ENCODE peak calls at places on chromosomes 1 and 21, in four cellular contexts. W, V, R and K are unnamed samples.

GRCh38 chr21:33022828-33023573 is 2.7 kb upstream of the OLIG2 start:
- DNase-seq in W (no peak), V (no peak), R (no peak), K (no peak)

GRCh38 chr1:46184920-46185658 is 8.8 kb upstream of the P3R3URF start:
- DNase-seq in V (no peak), W (peak), R (no peak), K (no peak)

GRCh38 chr1:15066191-15066590 is 87.4 kb upstream of the TMEM51 start:
- DNase-seq in V (no peak), W (no peak), R (no peak), K (no peak)

GRCh38 chr1:38152351-38153082 is 105.9 kb upstream of the POU3F1 start:
- DNase-seq in W (no peak), R (peak), V (peak), K (peak)

GRCh38 chr1:15168479-15168878 is 14.9 kb downstream of the TMEM51 start:
- DNase-seq in W (no peak), R (peak), V (no peak), K (no peak)

GRCh38 chr1:106276856-106277255 is 779.6 kb upstream of the PRMT6 start:
- DNase-seq in R (no peak), W (no peak), V (no peak), K (no peak)

GRCh38 chr1:20141001-20141400 is 1.9 kb downstream of the PLA2G2F start:
- DNase-seq in R (no peak), W (no peak), V (no peak), K (no peak)

GRCh38 chr1:182611787-182612186 is 7.6 kb upstream of the RGS16 start:
- DNase-seq in W (peak), R (no peak), V (no peak), K (no peak)

GRCh38 chr1:227322376-227322775 is 4.1 kb upstream of the CDC42BPA start:
- DNase-seq in R (no peak), W (no peak), V (no peak), K (no peak)

GRCh38 chr21:15422761-15423160 is 307.0 kb upstream of the USP25 start:
- DNase-seq in V (no peak), R (no peak), W (no peak), K (no peak)

GRCh38 chr1:84688461-84689061 is 1.7 kb downstream of the SSX2IP start:
- DNase-seq in R (no peak), V (no peak), W (peak), K (no peak)

GRCh38 chr1:232136136-232136535 is 493.8 kb downstream of the SIPA1L2 start:
- DNase-seq in W (no peak), V (no peak), R (no peak), K (no peak)

GRCh38 chr1:219518168-219518905 is 94.6 kb downstream of the ZC3H11B start:
- DNase-seq in V (no peak), R (no peak), W (no peak), K (no peak)

GRCh38 chr1:60427701-60428100 is 354.1 kb upstream of the C1orf87 start:
- DNase-seq in R (no peak), W (no peak), V (no peak), K (no peak)

GRCh38 chr1:245551536-245551935 is 396.8 kb downstream of the KIF26B start:
- DNase-seq in W (no peak), V (no peak), R (no peak), K (no peak)

GRCh38 chr1:240816472-240816871 is 204.5 kb upstream of the GREM2 start:
- DNase-seq in V (no peak), W (no peak), R (no peak), K (no peak)

GRCh38 chr1:206430031-206430983 is 40.0 kb upstream of the IKBKE start:
- DNase-seq in V (no peak), R (peak), W (no peak), K (no peak)

GRCh38 chr1:20090641-20091040 is 20.6 kb downstream of the PLA2G5 start:
- DNase-seq in W (no peak), R (no peak), V (no peak), K (no peak)

GRCh38 chr1:8902765-8903164 is 24.3 kb upstream of the ENO1 start:
- DNase-seq in V (no peak), W (no peak), R (no peak), K (no peak)

GRCh38 chr1:172670316-172670715 is 11.4 kb downstream of the FASLG start:
- DNase-seq in R (no peak), W (no peak), V (no peak), K (no peak)

GRCh38 chr21:29504751-29505321 is 206.1 kb downstream of the BACH1 start:
- DNase-seq in V (no peak), W (no peak), R (no peak), K (no peak)

GRCh38 chr1:115649964-115650363 is 8.2 kb downstream of the VANGL1 start:
- DNase-seq in V (no peak), R (no peak), W (peak), K (peak)

GRCh38 chr21:41634211-41634694 is 126.3 kb upstream of the TMPRSS2 start:
- DNase-seq in V (no peak), W (no peak), R (no peak), K (no peak)
- TF ChIP-seq FOXM1 in V (no peak), W (no peak), R (no peak), K (no peak)

DNA sequence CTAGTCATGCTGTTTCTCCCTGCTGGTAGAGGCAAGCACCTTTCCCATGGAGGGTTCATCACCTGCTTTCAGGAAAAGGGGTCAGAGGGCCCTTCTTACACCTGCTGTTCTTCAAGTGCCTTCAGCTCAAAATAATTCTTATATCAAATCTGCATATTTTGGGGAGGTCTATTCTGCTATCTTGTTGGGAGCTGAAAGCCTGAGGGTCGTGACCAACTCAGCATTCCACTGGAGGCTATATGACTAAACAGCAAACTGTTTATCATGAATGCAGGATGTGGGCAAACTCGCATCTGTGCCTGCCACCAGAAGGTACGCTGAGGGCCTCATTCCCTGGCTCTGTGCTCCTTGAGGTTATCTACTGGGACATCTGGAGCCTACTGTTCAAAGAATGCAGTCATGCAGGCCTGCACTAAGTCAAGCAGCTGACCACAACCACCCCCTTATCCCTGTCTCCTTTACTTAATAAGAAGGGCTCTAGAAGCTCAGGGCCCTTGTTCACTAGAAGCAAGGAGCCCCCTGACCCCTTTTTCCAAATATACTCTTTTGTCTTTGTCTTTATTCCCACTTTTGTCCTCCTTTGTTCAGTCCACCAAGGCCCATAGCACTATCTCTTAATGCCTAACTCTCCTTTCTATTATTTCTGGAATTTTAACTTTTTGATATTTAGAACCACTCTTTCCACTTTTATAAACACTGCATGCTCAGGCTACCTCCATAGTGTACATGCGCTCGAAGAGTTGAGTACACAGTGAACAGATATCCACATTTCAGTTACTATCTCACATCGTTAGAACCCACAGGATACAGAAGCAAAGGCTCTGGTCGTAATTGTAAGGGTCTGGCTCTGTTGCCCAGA is 4.5 kb upstream of the TRIM17 start:
- DNase-seq in V (no peak), R (no peak), W (peak), K (no peak)
- TF ChIP-seq SP1 in V (no peak), R (no peak), W (no peak), K (no peak)

DNA sequence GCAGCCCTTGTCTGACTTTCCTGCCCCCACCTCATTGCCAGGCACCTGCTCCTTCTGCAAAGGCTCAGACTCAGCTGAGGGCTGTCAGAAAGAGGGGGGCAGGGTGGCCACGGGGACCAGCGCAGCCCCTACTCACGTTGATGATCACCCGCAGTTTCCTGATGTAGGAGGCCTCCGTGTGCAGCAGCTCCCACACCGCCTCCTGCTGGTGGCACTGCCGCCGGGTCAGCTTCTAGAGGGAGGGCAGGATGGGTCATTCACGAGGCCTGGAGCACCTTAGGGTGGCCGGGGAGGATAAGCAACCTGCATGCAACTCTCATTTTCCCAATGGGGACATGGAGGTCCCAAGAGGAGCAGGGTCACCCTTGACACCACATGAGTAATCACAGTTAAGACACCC is 6.4 kb upstream of the TNFRSF25 start:
- DNase-seq in R (no peak), W (peak), V (no peak), K (no peak)
- TF ChIP-seq FOXM1 in R (no peak), W (no peak), V (no peak), K (no peak)

GRCh38 chr21:45256912-45257672 is 30.6 kb downstream of the POFUT2 start:
- DNase-seq in V (no peak), W (peak), R (no peak), K (no peak)

GRCh38 chr21:45254557-45254930 is 33.2 kb downstream of the POFUT2 start:
- DNase-seq in W (no peak), V (no peak), R (no peak), K (no peak)

GRCh38 chr21:45257673-45258341 is 29.9 kb downstream of the POFUT2 start:
- DNase-seq in V (no peak), W (no peak), R (no peak), K (no peak)

GRCh38 chr21:45255381-45256020 is 32.2 kb downstream of the POFUT2 start:
- DNase-seq in R (no peak), W (peak), V (peak), K (no peak)

DNA sequence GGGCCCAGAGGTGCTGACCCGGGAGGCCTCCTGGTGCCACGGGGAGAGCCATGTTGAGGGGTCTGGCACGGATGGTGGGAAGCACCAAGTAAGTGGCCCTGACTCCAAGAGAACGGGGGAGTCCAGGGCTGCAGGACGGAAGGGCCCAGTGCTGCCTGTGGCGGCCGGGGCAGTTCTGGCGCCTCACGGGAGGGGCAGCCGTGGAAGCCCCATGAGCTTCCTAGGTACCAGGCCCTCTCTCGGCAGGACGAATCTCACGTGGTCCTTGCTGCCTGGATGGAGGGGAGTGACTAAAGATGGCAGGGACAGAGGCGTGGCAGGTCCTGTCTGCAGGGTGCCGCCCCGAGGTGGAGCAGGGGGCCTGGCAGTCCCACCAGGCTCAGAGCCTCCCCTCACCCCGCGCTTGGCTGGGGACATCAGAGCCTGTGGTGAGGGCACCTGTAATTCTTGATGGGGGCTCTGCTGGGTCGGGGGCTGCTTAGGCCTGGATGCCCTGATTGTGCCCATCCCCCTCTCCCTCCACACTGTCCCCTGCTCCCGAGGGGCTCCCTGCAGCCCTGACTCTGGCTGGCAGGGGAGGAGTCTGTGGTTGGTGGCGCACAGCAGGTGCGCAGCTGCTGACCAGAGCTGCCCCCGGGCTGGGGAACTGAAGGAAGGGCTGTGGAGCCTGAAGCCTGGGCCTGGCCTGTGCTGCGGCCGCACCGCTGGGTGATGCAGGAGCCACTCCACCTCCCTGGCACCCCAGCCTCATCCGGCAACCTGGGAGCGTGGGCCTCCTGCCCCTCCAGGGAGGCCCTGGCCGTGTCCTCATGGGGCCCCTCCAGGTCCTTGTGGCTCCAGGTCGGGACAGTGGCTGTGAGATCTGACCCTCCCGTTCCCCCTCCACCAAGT is 31.4 kb downstream of the POFUT2 start:
- DNase-seq in R (no peak), W (no peak), V (no peak), K (no peak)
- TF ChIP-seq SP1 in R (no peak), W (no peak), V (no peak), K (no peak)

DNA sequence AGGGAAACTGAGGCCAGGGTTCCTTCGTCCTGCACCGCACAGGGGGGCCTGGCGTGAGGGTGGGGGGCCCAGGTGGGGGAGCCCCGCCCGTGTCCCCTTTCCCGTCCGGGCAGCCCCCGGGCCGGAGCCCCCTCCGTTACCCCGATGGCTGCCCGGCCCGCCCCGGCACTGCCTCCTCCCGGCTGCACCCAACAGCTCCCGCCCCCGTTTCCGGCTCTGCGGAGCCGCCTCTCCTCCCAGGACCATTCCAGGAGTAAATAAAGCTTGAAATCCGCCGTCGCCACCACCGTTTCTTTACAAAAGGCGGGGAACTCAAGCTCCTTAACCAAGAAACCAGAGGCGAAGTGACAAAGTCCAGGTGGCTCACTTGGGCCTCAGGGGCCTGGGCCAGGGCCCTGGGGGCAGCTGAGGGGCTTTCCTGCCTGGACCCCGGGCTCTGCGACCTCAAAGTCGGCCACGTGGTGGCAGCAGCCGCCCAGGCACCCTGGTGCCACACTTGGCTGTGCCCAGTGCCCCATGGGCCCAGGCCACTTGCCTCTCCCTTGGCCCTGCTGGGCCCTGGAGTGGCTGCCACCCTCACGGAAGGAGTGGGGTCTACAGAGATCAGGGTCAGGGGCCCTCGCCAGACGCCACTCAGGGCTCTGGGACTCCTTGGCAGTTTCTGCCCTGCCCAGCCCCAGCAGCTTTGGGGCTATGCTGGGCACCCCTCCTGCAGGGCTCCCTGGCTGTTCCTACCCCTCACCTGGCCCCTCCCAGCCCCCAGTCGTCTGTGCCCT is 514 bp upstream of the FAAP20 start:
- DNase-seq in W (peak), R (peak), V (peak), K (peak)
- TF ChIP-seq FOXM1 in W (peak), R (no peak), V (no peak), K (peak)

GRCh38 chr1:40951943-40952743 is 27.4 kb upstream of the CTPS1 start:
- DNase-seq in V (peak), W (peak), R (no peak), K (peak)
- TF ChIP-seq SP1 in V (no peak), W (no peak), R (no peak), K (no peak)

GRCh38 chr21:37367758-37368535 is 1.4 kb downstream of the DYRK1A start:
- DNase-seq in R (no peak), W (peak), V (no peak), K (no peak)

GRCh38 chr21:37369307-37369854 is 2.8 kb downstream of the DYRK1A start:
- DNase-seq in R (no peak), V (no peak), W (no peak), K (no peak)

GRCh38 chr21:37367301-37367757 is 756 bp downstream of the DYRK1A start:
- DNase-seq in V (no peak), R (no peak), W (no peak), K (no peak)

GRCh38 chr21:37370152-37371040 is 3.8 kb downstream of the DYRK1A start:
- DNase-seq in V (no peak), R (no peak), W (no peak), K (no peak)

GRCh38 chr21:37368536-37369279 is 2.1 kb downstream of the DYRK1A start:
- DNase-seq in V (no peak), R (no peak), W (no peak), K (no peak)
- TF ChIP-seq FOXM1 in V (no peak), R (no peak), W (no peak), K (no peak)